ENCODE peak calls at places on chromosomes 16 and 17, in six cellular contexts. N, Z, H, C, M and J are unnamed samples.

GRCh38 chr17:14621826-14622621 is 321.1 kb downstream of the HS3ST3B1 start:
- DNase-seq in Z (no peak), N (no peak), H (no peak), M (no peak), C (no peak), J (no peak)

GRCh38 chr16:81798311-81799137 is 19.4 kb downstream of the PLCG2 start:
- DNase-seq in Z (no peak), C (no peak), M (no peak), N (peak), H (no peak), J (peak)

GRCh38 chr17:4531988-4532736 is 23.0 kb downstream of the MYBBP1A start:
- DNase-seq in M (no peak), H (no peak), Z (no peak), N (no peak), C (no peak), J (no peak)

GRCh38 chr17:17849863-17850373 is 13.1 kb upstream of the SREBF1 start:
- DNase-seq in C (peak), N (peak), H (peak), Z (no peak), M (no peak), J (peak)

GRCh38 chr16:14284930-14285541 is 213.9 kb downstream of the MRTFB start:
- DNase-seq in N (peak), M (no peak), H (no peak), C (peak), Z (peak), J (peak)

GRCh38 chr17:10803830-10804498 is at the start of gene TMEM238L:
- DNase-seq in M (no peak), Z (no peak), N (no peak), H (no peak), C (no peak), J (no peak)

GRCh38 chr17:54967621-54968258 is 714 bp downstream of the COX11 start:
- DNase-seq in N (peak), C (no peak), M (peak), Z (no peak), H (no peak), J (peak)

GRCh38 chr17:75501378-75502071 is 13.8 kb downstream of the CASKIN2 start:
- DNase-seq in N (no peak), M (no peak), H (no peak), C (no peak), Z (no peak), J (no peak)